ENCODE peak calls at places on chromosomes 13 and 19, in eight cellular contexts. Q, S, L, J, N, U, O and P are unnamed samples.

GRCh38 chr13:73421310-73421912 is 362.6 kb downstream of the KLF5 start:
- DNase-seq in J (no peak), U (no peak), Q (peak), S (no peak), L (no peak), N (no peak), O (no peak), P (peak)

GRCh38 chr13:99896712-99897440 is 74.7 kb downstream of the ZIC5 start:
- DNase-seq in S (no peak), Q (no peak), U (no peak), N (no peak), O (no peak), L (no peak), J (no peak), P (no peak)

GRCh38 chr13:98890186-98890585 is 87.7 kb downstream of the DOCK9 start:
- DNase-seq in Q (peak), S (no peak), L (no peak), U (no peak), N (peak), O (no peak), J (peak), P (peak)

GRCh38 chr19:16470541-16470910 is 1.2 kb downstream of the EPS15L1 start:
- DNase-seq in N (no peak), U (no peak), S (no peak), Q (no peak), L (no peak), O (no peak), J (no peak), P (no peak)

GRCh38 chr13:43357435-43358065 is 334.2 kb downstream of the DNAJC15 start:
- DNase-seq in U (no peak), O (no peak), L (no peak), Q (no peak), S (no peak), J (no peak), N (no peak), P (no peak)

GRCh38 chr13:36207672-36208071 is 6.7 kb downstream of the SOHLH2 start:
- DNase-seq in O (no peak), U (no peak), J (no peak), S (no peak), Q (no peak), L (no peak), N (no peak), P (no peak)

GRCh38 chr13:20943519-20944012 is 41.0 kb upstream of the XPO4 start:
- DNase-seq in O (peak), Q (peak), J (peak), N (peak), L (peak), U (peak), S (peak), P (peak)

GRCh38 chr19:18496980-18497256 is 25.0 kb downstream of the ELL start:
- DNase-seq in N (no peak), O (no peak), J (no peak), S (no peak), L (no peak), Q (no peak), U (no peak), P (no peak)

GRCh38 chr19:31066385-31066784 is 282.9 kb downstream of the TSHZ3 start:
- DNase-seq in N (peak), J (no peak), U (no peak), Q (no peak), S (no peak), L (no peak), O (no peak), P (no peak)

GRCh38 chr13:31846182-31846938 is 107.0 kb downstream of the RXFP2 start:
- DNase-seq in J (peak), N (peak), O (peak), L (peak), Q (peak), S (no peak), U (peak), P (peak)

GRCh38 chr13:51942189-51942588 is 69.1 kb downstream of the ATP7B start:
- DNase-seq in L (no peak), S (no peak), J (no peak), U (no peak), N (no peak), O (no peak), Q (peak), P (no peak)

GRCh38 chr13:26128676-26129075 is 76.9 kb upstream of the SHISA2 start:
- DNase-seq in N (no peak), Q (no peak), L (no peak), J (no peak), U (no peak), O (no peak), S (no peak), P (no peak)

GRCh38 chr13:71578048-71578447 is 289.0 kb downstream of the DACH1 start:
- DNase-seq in U (no peak), O (no peak), S (no peak), J (no peak), L (no peak), N (no peak), Q (no peak), P (no peak)

GRCh38 chr19:46478356-46478986 is 7.1 kb upstream of the PNMA8A start:
- DNase-seq in N (no peak), Q (no peak), U (no peak), S (no peak), O (no peak), J (no peak), L (peak), P (no peak)

GRCh38 chr19:2811221-2811722 is 8.4 kb upstream of the ZNF554 start:
- DNase-seq in Q (no peak), L (no peak), S (no peak), U (no peak), J (no peak), N (no peak), O (no peak), P (no peak)

GRCh38 chr13:65965496-65965895 is 1264.6 kb downstream of the PCDH9 start:
- DNase-seq in J (no peak), O (peak), U (no peak), L (no peak), Q (no peak), N (no peak), S (no peak), P (peak)

GRCh38 chr13:114099191-114099590 is 33.2 kb downstream of the RASA3 start:
- DNase-seq in S (no peak), Q (peak), J (no peak), N (peak), U (peak), L (no peak), O (no peak), P (peak)